ENCODE peak calls at places on chromosomes 2 and 18, in ten cellular contexts. T, B, C, E, N, L, I, G, O and S are unnamed samples.

GRCh38 chr2:14632133-14632936 is at the start of gene LRATD1:
- DNase-seq in T (no peak), B (no peak), C (peak), E (peak), N (peak), L (peak), I (peak), G (peak), O (peak), S (no peak)

GRCh38 chr2:179613701-179614100 is 247.7 kb downstream of the ZNF385B start:
- DNase-seq in T (no peak), B (no peak), C (no peak), E (peak), N (no peak), L (no peak), I (no peak), G (peak), O (no peak), S (no peak)

GRCh38 chr2:219737270-219737691 is 109.9 kb downstream of the SLC4A3 start:
- DNase-seq in T (no peak), B (no peak), C (no peak), E (peak), N (no peak), L (no peak), I (no peak), G (peak), O (no peak), S (no peak)

GRCh38 chr18:61572871-61573270 is 239.6 kb downstream of the CDH20 start:
- DNase-seq in T (no peak), B (no peak), C (no peak), E (no peak), N (no peak), L (no peak), I (no peak), G (peak), O (no peak), S (no peak)

GRCh38 chr2:145068509-145068908 is 548.6 kb upstream of the ZEB2 start:
- DNase-seq in T (no peak), B (no peak), C (no peak), E (no peak), N (no peak), L (no peak), I (no peak), G (peak), O (no peak), S (no peak)

GRCh38 chr2:97992836-97993825 is 2.6 kb downstream of the TMEM131 start:
- DNase-seq in T (no peak), B (no peak), C (no peak), E (no peak), N (no peak), L (no peak), I (no peak), G (peak), O (no peak), S (no peak)

GRCh38 chr18:22065311-22065710 is 104.1 kb upstream of the GATA6 start:
- DNase-seq in T (no peak), B (no peak), C (no peak), E (no peak), N (no peak), L (no peak), I (no peak), G (no peak), O (peak), S (no peak)

GRCh38 chr18:55048892-55049291 is 89.6 kb upstream of the CCDC68 start:
- DNase-seq in T (no peak), B (no peak), C (no peak), E (no peak), N (no peak), L (no peak), I (no peak), G (peak), O (no peak), S (no peak)

GRCh38 chr18:55586841-55587240 is 1.2 kb downstream of the TCF4 start:
- DNase-seq in T (peak), B (no peak), C (no peak), E (no peak), N (no peak), L (no peak), I (no peak), G (peak), O (no peak), S (no peak)

GRCh38 chr2:176589956-176590509 is 320.8 kb downstream of the MTX2 start:
- DNase-seq in T (no peak), B (no peak), C (no peak), E (no peak), N (no peak), L (no peak), I (no peak), G (no peak), O (no peak), S (no peak)

GRCh38 chr2:9699139-9699823 is 68.5 kb upstream of the YWHAQ start:
- DNase-seq in T (no peak), B (no peak), C (no peak), E (no peak), N (no peak), L (no peak), I (no peak), G (peak), O (no peak), S (no peak)

GRCh38 chr2:223477318-223477717 is 124.8 kb downstream of the SCG2 start:
- DNase-seq in T (no peak), B (no peak), C (no peak), E (no peak), N (no peak), L (no peak), I (no peak), G (peak), O (no peak), S (no peak)

GRCh38 chr2:85801871-85802270 is 48.1 kb downstream of the ATOH8 start:
- DNase-seq in T (no peak), B (no peak), C (no peak), E (no peak), N (no peak), L (no peak), I (no peak), G (no peak), O (no peak), S (no peak)

GRCh38 chr2:48566582-48566981 is 36.6 kb downstream of the STON1 start:
- DNase-seq in T (no peak), B (no peak), C (no peak), E (no peak), N (peak), L (no peak), I (no peak), G (peak), O (no peak), S (no peak)
- TF ChIP-seq CTCF in T (no peak), B (no peak), C (no peak), E (peak), N (no peak), L (peak), I (no peak), G (peak), O (no peak), S (peak)

DNA sequence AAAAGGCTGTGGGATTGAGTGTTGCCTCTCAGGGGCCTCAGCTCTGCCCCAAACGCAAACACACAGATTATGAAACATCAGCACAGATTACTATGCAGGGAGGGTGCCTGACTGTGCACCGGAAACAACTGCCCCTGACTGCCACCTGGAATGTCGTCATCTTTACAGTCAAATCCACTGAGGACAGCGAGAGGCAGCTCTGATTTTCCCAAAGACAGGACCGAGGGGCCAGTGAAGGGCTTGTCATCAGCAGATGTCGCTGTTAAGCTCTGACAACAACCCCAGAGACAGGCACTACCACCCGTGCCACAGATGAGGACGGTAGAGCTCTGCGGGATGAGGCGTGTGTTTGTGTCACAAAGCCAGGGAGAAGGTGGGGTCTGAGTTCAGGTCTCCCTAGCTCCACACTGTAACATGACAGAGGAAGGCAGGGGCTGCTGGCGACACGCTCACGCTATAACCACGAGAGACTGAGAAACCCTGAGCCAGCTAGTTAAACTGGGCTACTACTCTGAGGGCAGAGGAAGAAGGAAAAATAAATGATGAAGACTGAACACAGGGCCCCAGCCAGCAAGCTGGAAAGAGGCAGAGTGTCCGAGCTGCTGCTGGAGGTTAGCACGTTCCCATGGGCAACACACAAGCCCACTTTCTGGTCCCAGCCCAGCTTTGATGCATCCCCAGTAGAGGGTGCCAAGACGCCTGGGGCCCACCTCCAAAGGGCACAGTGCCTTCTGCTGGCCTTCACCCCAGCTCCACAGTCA is 47.0 kb downstream of the PARD6G start:
- DNase-seq in T (no peak), B (no peak), C (no peak), E (no peak), N (peak), L (no peak), I (no peak), G (peak), O (no peak), S (no peak)
- TF ChIP-seq CTCF in T (no peak), B (no peak), C (no peak), E (no peak), N (no peak), L (no peak), I (no peak), G (peak), O (no peak), S (peak)

DNA sequence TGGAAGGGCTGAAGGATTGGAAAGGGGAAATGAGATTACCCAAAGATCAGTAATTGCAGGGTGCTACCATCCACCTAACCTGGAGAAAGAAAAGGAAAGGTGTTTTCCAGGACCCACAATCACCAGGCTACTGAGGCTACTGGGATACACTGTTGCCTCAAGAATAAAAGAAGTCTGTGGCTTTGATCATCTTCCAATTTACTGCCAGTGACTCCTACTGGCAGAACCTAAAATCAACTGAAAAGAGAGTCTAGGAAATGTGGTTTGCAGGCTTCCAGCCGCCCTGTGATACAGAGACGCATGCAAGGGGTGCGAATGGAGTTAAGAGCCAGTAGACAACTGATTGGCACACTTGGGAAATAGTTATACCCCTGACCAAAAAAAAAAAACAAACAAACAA is 16.6 kb upstream of the TTL start:
- DNase-seq in T (no peak), B (no peak), C (no peak), E (no peak), N (no peak), L (no peak), I (no peak), G (peak), O (no peak), S (no peak)
- TF ChIP-seq CTCF in T (no peak), B (no peak), C (no peak), E (peak), N (peak), L (peak), I (no peak), G (peak), O (no peak), S (peak)

GRCh38 chr2:79512442-79513401 is at the start of gene CTNNA2:
- DNase-seq in T (no peak), B (no peak), C (peak), E (peak), N (peak), L (peak), I (no peak), G (peak), O (peak), S (no peak)
- TF ChIP-seq CTCF in T (no peak), B (no peak), C (no peak), E (no peak), N (no peak), L (peak), I (no peak), G (no peak), O (no peak), S (peak)

DNA sequence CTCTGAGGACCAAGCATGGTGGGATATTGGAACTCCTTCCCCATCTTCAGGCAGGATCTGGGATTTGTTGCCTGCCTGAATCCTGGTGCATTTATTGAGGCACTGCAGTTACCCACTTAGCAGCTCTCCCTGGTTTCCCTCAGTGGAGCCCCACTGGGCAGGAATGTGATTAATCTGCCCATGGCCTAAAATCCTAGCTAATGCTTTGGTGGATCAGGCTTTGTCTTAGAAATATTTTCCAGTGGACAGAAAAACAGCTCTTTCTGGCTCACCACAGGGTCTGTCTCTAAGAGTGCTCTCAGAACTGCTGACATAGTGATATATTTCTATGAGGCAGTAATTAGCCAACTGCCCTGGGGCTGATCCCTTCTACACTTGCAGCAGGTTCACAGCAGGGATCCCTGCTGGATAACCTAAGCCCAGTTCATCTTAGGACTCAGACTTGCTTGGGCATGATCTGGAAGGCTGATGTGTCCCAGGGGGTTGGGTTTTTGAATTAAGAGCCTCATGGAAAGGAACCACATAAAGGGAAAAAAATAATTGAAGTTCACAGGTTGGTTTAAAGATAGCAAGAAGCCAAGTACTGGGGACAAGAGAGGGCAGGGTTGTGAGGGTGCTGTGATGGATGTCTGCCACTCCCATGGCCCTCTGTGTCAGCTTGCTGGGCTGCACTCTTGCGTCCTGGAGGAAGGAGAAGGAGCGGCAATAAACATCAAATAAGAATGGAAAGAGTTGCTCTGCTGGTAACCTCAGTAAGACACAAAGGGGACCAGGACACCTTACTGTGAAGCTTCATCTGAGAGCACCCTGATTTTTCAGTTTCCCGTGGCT is 44.2 kb upstream of the ZDBF2 start:
- DNase-seq in T (no peak), B (no peak), C (no peak), E (no peak), N (peak), L (no peak), I (no peak), G (peak), O (no peak), S (no peak)
- TF ChIP-seq CTCF in T (no peak), B (no peak), C (no peak), E (no peak), N (no peak), L (no peak), I (no peak), G (peak), O (no peak), S (peak)

GRCh38 chr2:212523756-212524155 is 14.8 kb downstream of the ERBB4 start:
- DNase-seq in T (no peak), B (no peak), C (no peak), E (no peak), N (no peak), L (no peak), I (no peak), G (no peak), O (no peak), S (no peak)

GRCh38 chr2:212517693-212518092 is 20.9 kb downstream of the ERBB4 start:
- DNase-seq in T (no peak), B (no peak), C (no peak), E (no peak), N (no peak), L (no peak), I (no peak), G (no peak), O (no peak), S (no peak)

GRCh38 chr2:212526059-212526458 is 12.5 kb downstream of the ERBB4 start:
- DNase-seq in T (no peak), B (no peak), C (no peak), E (no peak), N (no peak), L (no peak), I (no peak), G (no peak), O (no peak), S (no peak)

GRCh38 chr2:212520340-212520739 is 18.3 kb downstream of the ERBB4 start:
- DNase-seq in T (no peak), B (no peak), C (peak), E (no peak), N (no peak), L (no peak), I (no peak), G (peak), O (no peak), S (no peak)
- TF ChIP-seq CTCF in T (no peak), B (no peak), C (no peak), E (peak), N (no peak), L (peak), I (no peak), G (peak), O (no peak), S (peak)